ENCODE peak calls at places on chromosomes 7 and 10, in seven cellular contexts. L is AG10803; V is H9; Q is heart left ventricle; E is neural progenitor cell; G is AG08396; M is activated naive CD4-positive, alpha-beta T cell treated with anti-CD3 and anti-CD28 coated beads, Interleukin-2, amount 10 ng/mL, durations not matched to agents 7 days and 5 days. P is an unnamed sample.

GRCh38 chr10:88525371-88526079 is 57.6 kb downstream of the RNLS start:
- DNase-seq in V (no peak), Q (no peak), E (no peak), L (peak; percentile 39), G (peak; percentile 3), M (no peak), P (peak; percentile 82)

GRCh38 chr10:329361-330099 is 194.3 kb downstream of the ZMYND11 start:
- DNase-seq in L (peak; percentile 93), Q (peak; percentile 87), M (peak; percentile 43), G (peak; percentile 92), V (no peak), E (peak; percentile 43), P (peak; percentile 98)

GRCh38 chr7:63925626-63926460 is 72.8 kb upstream of the ZNF722 start:
- DNase-seq in G (peak; percentile 58), M (peak; percentile 96), L (peak; percentile 20), V (no peak), Q (peak; percentile 97), E (no peak), P (peak; percentile 8)

GRCh38 chr7:99097730-99098129 is 46.2 kb downstream of the SMURF1 start:
- DNase-seq in M (no peak), E (no peak), L (no peak), V (no peak), G (no peak), Q (no peak), P (no peak)

GRCh38 chr7:19663816-19664531 is 44.9 kb downstream of the POLR1F start:
- DNase-seq in L (no peak), V (no peak), E (no peak), G (no peak), Q (no peak), M (no peak), P (no peak)

GRCh38 chr10:97546441-97547340 is 25.9 kb upstream of the ANKRD2 start:
- DNase-seq in Q (no peak), V (no peak), G (no peak), M (no peak), E (no peak), L (no peak), P (no peak)

GRCh38 chr7:36957620-36958019 is 233.3 kb upstream of the AOAH start:
- DNase-seq in M (peak; percentile 20), V (no peak), L (no peak), E (no peak), G (no peak), Q (no peak), P (no peak)

GRCh38 chr10:5640036-5640435 is 26.4 kb downstream of the ASB13 start:
- DNase-seq in L (no peak), V (no peak), M (no peak), E (no peak), G (no peak), Q (no peak), P (no peak)

GRCh38 chr7:44282601-44283171 is 42.7 kb downstream of the CAMK2B start:
- DNase-seq in M (peak; percentile 9), G (no peak), V (peak; percentile 19), Q (peak; percentile 24), L (no peak), E (no peak), P (no peak)

GRCh38 chr7:120395526-120396019 is 122.6 kb downstream of the KCND2 start:
- DNase-seq in E (no peak), M (no peak), V (no peak), Q (no peak), L (no peak), G (no peak), P (no peak)

GRCh38 chr10:131843089-131843595 is 57.7 kb upstream of the PPP2R2D start:
- DNase-seq in E (no peak), L (no peak), V (peak; percentile 12), Q (no peak), M (no peak), G (no peak), P (no peak)

GRCh38 chr7:2937701-2938513 is 93.8 kb upstream of the GNA12 start:
- DNase-seq in E (no peak), Q (no peak), V (peak; percentile 15), L (no peak), G (no peak), M (peak; percentile 12), P (no peak)

GRCh38 chr10:96673318-96674099 is 46.8 kb downstream of the PIK3AP1 start:
- DNase-seq in G (peak; percentile 44), V (no peak), L (peak; percentile 34), E (peak; percentile 9), Q (peak; percentile 51), M (no peak), P (peak; percentile 63)

GRCh38 chr7:47627580-47628283 is 45.8 kb upstream of the TNS3 start:
- DNase-seq in L (no peak), E (no peak), G (no peak), M (no peak), V (no peak), Q (no peak), P (no peak)

GRCh38 chr10:98694014-98694413 is 247.3 kb upstream of the HPS1 start:
- DNase-seq in E (no peak), Q (no peak), G (no peak), M (no peak), V (no peak), L (peak; percentile 20), P (no peak)

GRCh38 chr10:34804306-34804705 is 10.8 kb downstream of the PARD3 start:
- DNase-seq in M (no peak), G (no peak), Q (no peak), E (no peak), L (no peak), V (no peak), P (no peak)

GRCh38 chr7:20786779-20787651 is at the start of gene SP8:
- DNase-seq in L (no peak), E (peak; percentile 95), Q (no peak), G (peak; percentile 47), M (peak; percentile 39), V (peak; percentile 84), P (peak; percentile 86)

GRCh38 chr10:105925045-105925785 is 1239.3 kb downstream of the SORCS1 start:
- DNase-seq in M (no peak), L (no peak), Q (no peak), G (no peak), E (peak; percentile 19), V (peak; percentile 55), P (no peak)

GRCh38 chr10:34273340-34273739 is 541.8 kb downstream of the PARD3 start:
- DNase-seq in Q (no peak), M (no peak), V (no peak), E (no peak), G (no peak), L (no peak), P (no peak)

GRCh38 chr10:15879058-15879457 is 18.8 kb upstream of the MINDY3 start:
- DNase-seq in G (peak; percentile 31), Q (no peak), E (peak; percentile 27), L (peak; percentile 42), V (no peak), M (peak; percentile 19), P (peak; percentile 51)

GRCh38 chr10:86366033-86366901 is at the start of gene GRID1:
- DNase-seq in Q (no peak), M (peak; percentile 29), L (no peak), E (peak; percentile 83), G (peak; percentile 62), V (peak; percentile 74), P (peak; percentile 68)

GRCh38 chr7:27453702-27454405 is 208.8 kb downstream of the HIBADH start:
- DNase-seq in E (no peak), L (peak; percentile 31), M (no peak), Q (no peak), G (peak; percentile 64), V (no peak), P (peak; percentile 11)

GRCh38 chr10:90179696-90180407 is 478.5 kb downstream of the KIF20B start:
- DNase-seq in L (peak; percentile 43), V (no peak), Q (no peak), G (peak; percentile 4), M (no peak), E (no peak), P (peak; percentile 76)

GRCh38 chr7:112173214-112173905 is 32.8 kb downstream of the DOCK4 start:
- DNase-seq in E (no peak), Q (no peak), L (no peak), V (no peak), G (no peak), M (no peak), P (no peak)

GRCh38 chr7:31058122-31058521 is 6.0 kb downstream of the ADCYAP1R1 start:
- DNase-seq in G (no peak), E (no peak), L (peak; percentile 36), M (no peak), V (no peak), Q (no peak), P (no peak)

GRCh38 chr7:17013204-17013603 is 131.4 kb upstream of the AGR3 start:
- DNase-seq in G (no peak), V (no peak), Q (no peak), M (no peak), E (no peak), L (no peak), P (no peak)

GRCh38 chr10:97399843-97400545 is 1.1 kb downstream of the RRP12 start:
- DNase-seq in V (no peak), G (peak; percentile 78), Q (peak; percentile 63), L (peak; percentile 49), M (peak; percentile 65), E (peak; percentile 32), P (peak; percentile 71)

P was measured in astrocyte of the hippocampus.